ENCODE peak calls at places on chromosome 1, in seven cellular contexts. One of them, this sample, is unnamed.

GRCh38 chr1:9755441-9755995 is 68.2 kb downstream of the CLSTN1 start:
- DNase-seq in CD8-positive, alpha-beta memory T cell: no peak
- DNase-seq in amniotic stem cell: no peak
- DNase-seq in activated naive CD8-positive, alpha-beta T cell treated with anti-CD3 and anti-CD28 coated beads for 36 hours: no peak
- DNase-seq in activated T-cell treated with anti-CD3 and anti-CD28 coated beads, Interleukin-2, amount 50 U/mL, for 4 hours: no peak
- DNase-seq in activated CD4-positive, alpha-beta T cell treated with anti-CD3 and anti-CD28 coated beads for 24 hours: no peak
- DNase-seq in activated T-helper 1 cell treated with Interleukin-2 at 50 U/mL for 16 hours: no peak
- DNase-seq in this sample: no peak

GRCh38 chr1:222097646-222098045 is 355.8 kb upstream of the DUSP10 start:
- DNase-seq in CD8-positive, alpha-beta memory T cell: no peak
- DNase-seq in amniotic stem cell: no peak
- DNase-seq in activated naive CD8-positive, alpha-beta T cell treated with anti-CD3 and anti-CD28 coated beads for 36 hours: no peak
- DNase-seq in activated T-cell treated with anti-CD3 and anti-CD28 coated beads, Interleukin-2, amount 50 U/mL, for 4 hours: no peak
- DNase-seq in activated CD4-positive, alpha-beta T cell treated with anti-CD3 and anti-CD28 coated beads for 24 hours: no peak
- DNase-seq in activated T-helper 1 cell treated with Interleukin-2 at 50 U/mL for 16 hours: no peak
- DNase-seq in this sample: peak; percentile 78

GRCh38 chr1:101219919-101220695 is 16.7 kb upstream of the S1PR1 start:
- DNase-seq in CD8-positive, alpha-beta memory T cell: no peak
- DNase-seq in amniotic stem cell: no peak
- DNase-seq in activated naive CD8-positive, alpha-beta T cell treated with anti-CD3 and anti-CD28 coated beads for 36 hours: no peak
- DNase-seq in activated T-cell treated with anti-CD3 and anti-CD28 coated beads, Interleukin-2, amount 50 U/mL, for 4 hours: no peak
- DNase-seq in activated CD4-positive, alpha-beta T cell treated with anti-CD3 and anti-CD28 coated beads for 24 hours: no peak
- DNase-seq in activated T-helper 1 cell treated with Interleukin-2 at 50 U/mL for 16 hours: no peak
- DNase-seq in this sample: no peak

GRCh38 chr1:159005161-159005560 is 4.5 kb upstream of the IFI16 start:
- DNase-seq in CD8-positive, alpha-beta memory T cell: no peak
- DNase-seq in amniotic stem cell: no peak
- DNase-seq in activated naive CD8-positive, alpha-beta T cell treated with anti-CD3 and anti-CD28 coated beads for 36 hours: no peak
- DNase-seq in activated T-cell treated with anti-CD3 and anti-CD28 coated beads, Interleukin-2, amount 50 U/mL, for 4 hours: no peak
- DNase-seq in activated CD4-positive, alpha-beta T cell treated with anti-CD3 and anti-CD28 coated beads for 24 hours: no peak
- DNase-seq in activated T-helper 1 cell treated with Interleukin-2 at 50 U/mL for 16 hours: no peak
- DNase-seq in this sample: no peak

GRCh38 chr1:200905411-200906052 is 10.8 kb downstream of the INAVA start:
- DNase-seq in CD8-positive, alpha-beta memory T cell: peak; percentile 75
- DNase-seq in amniotic stem cell: no peak
- DNase-seq in activated naive CD8-positive, alpha-beta T cell treated with anti-CD3 and anti-CD28 coated beads for 36 hours: peak; percentile 42
- DNase-seq in activated T-cell treated with anti-CD3 and anti-CD28 coated beads, Interleukin-2, amount 50 U/mL, for 4 hours: peak; percentile 23
- DNase-seq in activated CD4-positive, alpha-beta T cell treated with anti-CD3 and anti-CD28 coated beads for 24 hours: no peak
- DNase-seq in activated T-helper 1 cell treated with Interleukin-2 at 50 U/mL for 16 hours: peak; percentile 12
- DNase-seq in this sample: no peak

GRCh38 chr1:201365251-201365650 is 12.2 kb downstream of the TNNT2 start:
- DNase-seq in CD8-positive, alpha-beta memory T cell: no peak
- DNase-seq in amniotic stem cell: no peak
- DNase-seq in activated naive CD8-positive, alpha-beta T cell treated with anti-CD3 and anti-CD28 coated beads for 36 hours: no peak
- DNase-seq in activated T-cell treated with anti-CD3 and anti-CD28 coated beads, Interleukin-2, amount 50 U/mL, for 4 hours: no peak
- DNase-seq in activated CD4-positive, alpha-beta T cell treated with anti-CD3 and anti-CD28 coated beads for 24 hours: no peak
- DNase-seq in activated T-helper 1 cell treated with Interleukin-2 at 50 U/mL for 16 hours: no peak
- DNase-seq in this sample: no peak

GRCh38 chr1:2528966-2529750 is 905 bp downstream of the HES5 start:
- DNase-seq in CD8-positive, alpha-beta memory T cell: peak; percentile 67
- DNase-seq in amniotic stem cell: no peak
- DNase-seq in activated naive CD8-positive, alpha-beta T cell treated with anti-CD3 and anti-CD28 coated beads for 36 hours: peak; percentile 63
- DNase-seq in activated T-cell treated with anti-CD3 and anti-CD28 coated beads, Interleukin-2, amount 50 U/mL, for 4 hours: peak; percentile 41
- DNase-seq in activated CD4-positive, alpha-beta T cell treated with anti-CD3 and anti-CD28 coated beads for 24 hours: no peak
- DNase-seq in activated T-helper 1 cell treated with Interleukin-2 at 50 U/mL for 16 hours: no peak
- DNase-seq in this sample: no peak

GRCh38 chr1:152388889-152389288 is 25.2 kb downstream of the CRNN start:
- DNase-seq in CD8-positive, alpha-beta memory T cell: no peak
- DNase-seq in amniotic stem cell: no peak
- DNase-seq in activated naive CD8-positive, alpha-beta T cell treated with anti-CD3 and anti-CD28 coated beads for 36 hours: no peak
- DNase-seq in activated T-cell treated with anti-CD3 and anti-CD28 coated beads, Interleukin-2, amount 50 U/mL, for 4 hours: no peak
- DNase-seq in activated CD4-positive, alpha-beta T cell treated with anti-CD3 and anti-CD28 coated beads for 24 hours: no peak
- DNase-seq in activated T-helper 1 cell treated with Interleukin-2 at 50 U/mL for 16 hours: no peak
- DNase-seq in this sample: no peak

GRCh38 chr1:154272217-154272998 is at the start of gene HAX1:
- DNase-seq in CD8-positive, alpha-beta memory T cell: peak; percentile 98
- DNase-seq in amniotic stem cell: peak; percentile 97
- DNase-seq in activated naive CD8-positive, alpha-beta T cell treated with anti-CD3 and anti-CD28 coated beads for 36 hours: peak; percentile 93
- DNase-seq in activated T-cell treated with anti-CD3 and anti-CD28 coated beads, Interleukin-2, amount 50 U/mL, for 4 hours: peak; percentile 96
- DNase-seq in activated CD4-positive, alpha-beta T cell treated with anti-CD3 and anti-CD28 coated beads for 24 hours: peak; percentile 97
- DNase-seq in activated T-helper 1 cell treated with Interleukin-2 at 50 U/mL for 16 hours: peak; percentile 91
- DNase-seq in this sample: peak; percentile 98

GRCh38 chr1:177164380-177165068 is at the start of gene ASTN1:
- DNase-seq in CD8-positive, alpha-beta memory T cell: no peak
- DNase-seq in amniotic stem cell: no peak
- DNase-seq in activated naive CD8-positive, alpha-beta T cell treated with anti-CD3 and anti-CD28 coated beads for 36 hours: no peak
- DNase-seq in activated T-cell treated with anti-CD3 and anti-CD28 coated beads, Interleukin-2, amount 50 U/mL, for 4 hours: no peak
- DNase-seq in activated CD4-positive, alpha-beta T cell treated with anti-CD3 and anti-CD28 coated beads for 24 hours: no peak
- DNase-seq in activated T-helper 1 cell treated with Interleukin-2 at 50 U/mL for 16 hours: no peak
- DNase-seq in this sample: no peak

GRCh38 chr1:198167436-198167934 is 10.7 kb downstream of the NEK7 start:
- DNase-seq in CD8-positive, alpha-beta memory T cell: peak; percentile 75
- DNase-seq in amniotic stem cell: no peak
- DNase-seq in activated naive CD8-positive, alpha-beta T cell treated with anti-CD3 and anti-CD28 coated beads for 36 hours: no peak
- DNase-seq in activated T-cell treated with anti-CD3 and anti-CD28 coated beads, Interleukin-2, amount 50 U/mL, for 4 hours: peak; percentile 33
- DNase-seq in activated CD4-positive, alpha-beta T cell treated with anti-CD3 and anti-CD28 coated beads for 24 hours: no peak
- DNase-seq in activated T-helper 1 cell treated with Interleukin-2 at 50 U/mL for 16 hours: no peak
- DNase-seq in this sample: no peak

GRCh38 chr1:176201568-176201967 is 5.5 kb downstream of the COP1 start:
- DNase-seq in CD8-positive, alpha-beta memory T cell: no peak
- DNase-seq in amniotic stem cell: no peak
- DNase-seq in activated naive CD8-positive, alpha-beta T cell treated with anti-CD3 and anti-CD28 coated beads for 36 hours: no peak
- DNase-seq in activated T-cell treated with anti-CD3 and anti-CD28 coated beads, Interleukin-2, amount 50 U/mL, for 4 hours: no peak
- DNase-seq in activated CD4-positive, alpha-beta T cell treated with anti-CD3 and anti-CD28 coated beads for 24 hours: no peak
- DNase-seq in activated T-helper 1 cell treated with Interleukin-2 at 50 U/mL for 16 hours: no peak
- DNase-seq in this sample: no peak

GRCh38 chr1:229753764-229754553 is 127.9 kb downstream of the URB2 start:
- DNase-seq in CD8-positive, alpha-beta memory T cell: no peak
- DNase-seq in amniotic stem cell: no peak
- DNase-seq in activated naive CD8-positive, alpha-beta T cell treated with anti-CD3 and anti-CD28 coated beads for 36 hours: no peak
- DNase-seq in activated T-cell treated with anti-CD3 and anti-CD28 coated beads, Interleukin-2, amount 50 U/mL, for 4 hours: no peak
- DNase-seq in activated CD4-positive, alpha-beta T cell treated with anti-CD3 and anti-CD28 coated beads for 24 hours: no peak
- DNase-seq in activated T-helper 1 cell treated with Interleukin-2 at 50 U/mL for 16 hours: no peak
- DNase-seq in this sample: no peak

GRCh38 chr1:33466159-33466558 is 6.3 kb upstream of the ZSCAN20 start:
- DNase-seq in CD8-positive, alpha-beta memory T cell: no peak
- DNase-seq in amniotic stem cell: no peak
- DNase-seq in activated naive CD8-positive, alpha-beta T cell treated with anti-CD3 and anti-CD28 coated beads for 36 hours: no peak
- DNase-seq in activated T-cell treated with anti-CD3 and anti-CD28 coated beads, Interleukin-2, amount 50 U/mL, for 4 hours: no peak
- DNase-seq in activated CD4-positive, alpha-beta T cell treated with anti-CD3 and anti-CD28 coated beads for 24 hours: no peak
- DNase-seq in activated T-helper 1 cell treated with Interleukin-2 at 50 U/mL for 16 hours: no peak
- DNase-seq in this sample: no peak

GRCh38 chr1:229254910-229255541 is 15.9 kb upstream of the RAB4A start:
- DNase-seq in CD8-positive, alpha-beta memory T cell: no peak
- DNase-seq in amniotic stem cell: no peak
- DNase-seq in activated naive CD8-positive, alpha-beta T cell treated with anti-CD3 and anti-CD28 coated beads for 36 hours: no peak
- DNase-seq in activated T-cell treated with anti-CD3 and anti-CD28 coated beads, Interleukin-2, amount 50 U/mL, for 4 hours: no peak
- DNase-seq in activated CD4-positive, alpha-beta T cell treated with anti-CD3 and anti-CD28 coated beads for 24 hours: no peak
- DNase-seq in activated T-helper 1 cell treated with Interleukin-2 at 50 U/mL for 16 hours: no peak
- DNase-seq in this sample: no peak

GRCh38 chr1:40004857-40005256 is 35.7 kb upstream of the CAP1 start:
- DNase-seq in CD8-positive, alpha-beta memory T cell: no peak
- DNase-seq in amniotic stem cell: no peak
- DNase-seq in activated naive CD8-positive, alpha-beta T cell treated with anti-CD3 and anti-CD28 coated beads for 36 hours: no peak
- DNase-seq in activated T-cell treated with anti-CD3 and anti-CD28 coated beads, Interleukin-2, amount 50 U/mL, for 4 hours: no peak
- DNase-seq in activated CD4-positive, alpha-beta T cell treated with anti-CD3 and anti-CD28 coated beads for 24 hours: no peak
- DNase-seq in activated T-helper 1 cell treated with Interleukin-2 at 50 U/mL for 16 hours: no peak
- DNase-seq in this sample: no peak

GRCh38 chr1:1510912-1511532 is 940 bp upstream of the ATAD3A start:
- DNase-seq in CD8-positive, alpha-beta memory T cell: no peak
- DNase-seq in amniotic stem cell: no peak
- DNase-seq in activated naive CD8-positive, alpha-beta T cell treated with anti-CD3 and anti-CD28 coated beads for 36 hours: no peak
- DNase-seq in activated T-cell treated with anti-CD3 and anti-CD28 coated beads, Interleukin-2, amount 50 U/mL, for 4 hours: no peak
- DNase-seq in activated CD4-positive, alpha-beta T cell treated with anti-CD3 and anti-CD28 coated beads for 24 hours: no peak
- DNase-seq in activated T-helper 1 cell treated with Interleukin-2 at 50 U/mL for 16 hours: no peak
- DNase-seq in this sample: no peak

GRCh38 chr1:106717561-106717960 is 338.9 kb upstream of the PRMT6 start:
- DNase-seq in CD8-positive, alpha-beta memory T cell: no peak
- DNase-seq in amniotic stem cell: no peak
- DNase-seq in activated naive CD8-positive, alpha-beta T cell treated with anti-CD3 and anti-CD28 coated beads for 36 hours: no peak
- DNase-seq in activated T-cell treated with anti-CD3 and anti-CD28 coated beads, Interleukin-2, amount 50 U/mL, for 4 hours: no peak
- DNase-seq in activated CD4-positive, alpha-beta T cell treated with anti-CD3 and anti-CD28 coated beads for 24 hours: no peak
- DNase-seq in activated T-helper 1 cell treated with Interleukin-2 at 50 U/mL for 16 hours: no peak
- DNase-seq in this sample: no peak

GRCh38 chr1:39213511-39214002 is 9.1 kb downstream of the MACF1 start:
- DNase-seq in CD8-positive, alpha-beta memory T cell: no peak
- DNase-seq in amniotic stem cell: peak; percentile 53
- DNase-seq in activated naive CD8-positive, alpha-beta T cell treated with anti-CD3 and anti-CD28 coated beads for 36 hours: no peak
- DNase-seq in activated T-cell treated with anti-CD3 and anti-CD28 coated beads, Interleukin-2, amount 50 U/mL, for 4 hours: no peak
- DNase-seq in activated CD4-positive, alpha-beta T cell treated with anti-CD3 and anti-CD28 coated beads for 24 hours: no peak
- DNase-seq in activated T-helper 1 cell treated with Interleukin-2 at 50 U/mL for 16 hours: no peak
- DNase-seq in this sample: no peak

GRCh38 chr1:43314233-43314632 is 13.5 kb downstream of the TIE1 start:
- DNase-seq in CD8-positive, alpha-beta memory T cell: no peak
- DNase-seq in amniotic stem cell: no peak
- DNase-seq in activated naive CD8-positive, alpha-beta T cell treated with anti-CD3 and anti-CD28 coated beads for 36 hours: no peak
- DNase-seq in activated T-cell treated with anti-CD3 and anti-CD28 coated beads, Interleukin-2, amount 50 U/mL, for 4 hours: no peak
- DNase-seq in activated CD4-positive, alpha-beta T cell treated with anti-CD3 and anti-CD28 coated beads for 24 hours: no peak
- DNase-seq in activated T-helper 1 cell treated with Interleukin-2 at 50 U/mL for 16 hours: no peak
- DNase-seq in this sample: no peak

GRCh38 chr1:186155594-186155993 is 219.5 kb downstream of the TPR start:
- DNase-seq in CD8-positive, alpha-beta memory T cell: no peak
- DNase-seq in amniotic stem cell: peak; percentile 50
- DNase-seq in activated naive CD8-positive, alpha-beta T cell treated with anti-CD3 and anti-CD28 coated beads for 36 hours: no peak
- DNase-seq in activated T-cell treated with anti-CD3 and anti-CD28 coated beads, Interleukin-2, amount 50 U/mL, for 4 hours: no peak
- DNase-seq in activated CD4-positive, alpha-beta T cell treated with anti-CD3 and anti-CD28 coated beads for 24 hours: no peak
- DNase-seq in activated T-helper 1 cell treated with Interleukin-2 at 50 U/mL for 16 hours: no peak
- DNase-seq in this sample: no peak

GRCh38 chr1:172476218-172476811 is 32.4 kb upstream of the PIGC start:
- DNase-seq in CD8-positive, alpha-beta memory T cell: no peak
- DNase-seq in amniotic stem cell: no peak
- DNase-seq in activated naive CD8-positive, alpha-beta T cell treated with anti-CD3 and anti-CD28 coated beads for 36 hours: no peak
- DNase-seq in activated T-cell treated with anti-CD3 and anti-CD28 coated beads, Interleukin-2, amount 50 U/mL, for 4 hours: no peak
- DNase-seq in activated CD4-positive, alpha-beta T cell treated with anti-CD3 and anti-CD28 coated beads for 24 hours: no peak
- DNase-seq in activated T-helper 1 cell treated with Interleukin-2 at 50 U/mL for 16 hours: no peak
- DNase-seq in this sample: no peak

GRCh38 chr1:90837420-90837819 is 120.3 kb upstream of the BARHL2 start:
- DNase-seq in CD8-positive, alpha-beta memory T cell: no peak
- DNase-seq in amniotic stem cell: no peak
- DNase-seq in activated naive CD8-positive, alpha-beta T cell treated with anti-CD3 and anti-CD28 coated beads for 36 hours: no peak
- DNase-seq in activated T-cell treated with anti-CD3 and anti-CD28 coated beads, Interleukin-2, amount 50 U/mL, for 4 hours: no peak
- DNase-seq in activated CD4-positive, alpha-beta T cell treated with anti-CD3 and anti-CD28 coated beads for 24 hours: no peak
- DNase-seq in activated T-helper 1 cell treated with Interleukin-2 at 50 U/mL for 16 hours: no peak
- DNase-seq in this sample: no peak

GRCh38 chr1:218942421-218942820 is 231.3 kb upstream of the LYPLAL1 start:
- DNase-seq in CD8-positive, alpha-beta memory T cell: no peak
- DNase-seq in amniotic stem cell: no peak
- DNase-seq in activated naive CD8-positive, alpha-beta T cell treated with anti-CD3 and anti-CD28 coated beads for 36 hours: no peak
- DNase-seq in activated T-cell treated with anti-CD3 and anti-CD28 coated beads, Interleukin-2, amount 50 U/mL, for 4 hours: no peak
- DNase-seq in activated CD4-positive, alpha-beta T cell treated with anti-CD3 and anti-CD28 coated beads for 24 hours: no peak
- DNase-seq in activated T-helper 1 cell treated with Interleukin-2 at 50 U/mL for 16 hours: no peak
- DNase-seq in this sample: no peak

GRCh38 chr1:9281071-9281827 is 11.4 kb upstream of the SPSB1 start:
- DNase-seq in CD8-positive, alpha-beta memory T cell: no peak
- DNase-seq in amniotic stem cell: no peak
- DNase-seq in activated naive CD8-positive, alpha-beta T cell treated with anti-CD3 and anti-CD28 coated beads for 36 hours: no peak
- DNase-seq in activated T-cell treated with anti-CD3 and anti-CD28 coated beads, Interleukin-2, amount 50 U/mL, for 4 hours: no peak
- DNase-seq in activated CD4-positive, alpha-beta T cell treated with anti-CD3 and anti-CD28 coated beads for 24 hours: no peak
- DNase-seq in activated T-helper 1 cell treated with Interleukin-2 at 50 U/mL for 16 hours: no peak
- DNase-seq in this sample: no peak

GRCh38 chr1:71351438-71351837 is 270.6 kb upstream of the ZRANB2 start:
- DNase-seq in CD8-positive, alpha-beta memory T cell: no peak
- DNase-seq in amniotic stem cell: peak; percentile 52
- DNase-seq in activated naive CD8-positive, alpha-beta T cell treated with anti-CD3 and anti-CD28 coated beads for 36 hours: no peak
- DNase-seq in activated T-cell treated with anti-CD3 and anti-CD28 coated beads, Interleukin-2, amount 50 U/mL, for 4 hours: no peak
- DNase-seq in activated CD4-positive, alpha-beta T cell treated with anti-CD3 and anti-CD28 coated beads for 24 hours: no peak
- DNase-seq in activated T-helper 1 cell treated with Interleukin-2 at 50 U/mL for 16 hours: no peak
- DNase-seq in this sample: no peak

GRCh38 chr1:151542710-151543129 is 2.6 kb downstream of the TUFT1 start:
- DNase-seq in CD8-positive, alpha-beta memory T cell: no peak
- DNase-seq in amniotic stem cell: no peak
- DNase-seq in activated naive CD8-positive, alpha-beta T cell treated with anti-CD3 and anti-CD28 coated beads for 36 hours: no peak
- DNase-seq in activated T-cell treated with anti-CD3 and anti-CD28 coated beads, Interleukin-2, amount 50 U/mL, for 4 hours: no peak
- DNase-seq in activated CD4-positive, alpha-beta T cell treated with anti-CD3 and anti-CD28 coated beads for 24 hours: no peak
- DNase-seq in activated T-helper 1 cell treated with Interleukin-2 at 50 U/mL for 16 hours: no peak
- DNase-seq in this sample: no peak

GRCh38 chr1:169163059-169163458 is 56.6 kb downstream of the ATP1B1 start:
- DNase-seq in CD8-positive, alpha-beta memory T cell: no peak
- DNase-seq in amniotic stem cell: no peak
- DNase-seq in activated naive CD8-positive, alpha-beta T cell treated with anti-CD3 and anti-CD28 coated beads for 36 hours: no peak
- DNase-seq in activated T-cell treated with anti-CD3 and anti-CD28 coated beads, Interleukin-2, amount 50 U/mL, for 4 hours: no peak
- DNase-seq in activated CD4-positive, alpha-beta T cell treated with anti-CD3 and anti-CD28 coated beads for 24 hours: no peak
- DNase-seq in activated T-helper 1 cell treated with Interleukin-2 at 50 U/mL for 16 hours: no peak
- DNase-seq in this sample: no peak